ENCODE peak calls at places on chromosome X, in four cellular contexts. R is GM23248, M is MM.1S, W is mammary epithelial cell. O is an unnamed sample.

GRCh38 chrX:48520976-48521352 is 644 bp upstream of the EBP start:
- DNase-seq in M (no peak), R (no peak), W (no peak), O (no peak)

GRCh38 chrX:127884921-127885320 is 167.3 kb downstream of the ACTRT1 start:
- DNase-seq in W (no peak), R (no peak), M (no peak), O (no peak)

GRCh38 chrX:64377753-64378152 is 17.5 kb downstream of the MTMR8 start:
- DNase-seq in W (no peak), M (no peak), R (no peak), O (no peak)

GRCh38 chrX:84240848-84241565 is 53.0 kb upstream of the RPS6KA6 start:
- DNase-seq in W (no peak), M (no peak), R (no peak), O (no peak)

GRCh38 chrX:120672389-120672788 is 42.5 kb upstream of the C1GALT1C1 start:
- DNase-seq in R (peak), M (no peak), W (peak), O (peak)

GRCh38 chrX:71466979-71467523 is 65.9 kb upstream of the OGT start:
- DNase-seq in R (peak), W (no peak), M (no peak), O (no peak)

GRCh38 chrX:129959493-129959832 is 23.0 kb upstream of the BCORL1 start:
- DNase-seq in M (no peak), R (peak), W (peak), O (no peak)

GRCh38 chrX:24506082-24506481 is 41.0 kb downstream of the PDK3 start:
- DNase-seq in W (peak), M (no peak), R (peak), O (peak)

GRCh38 chrX:148929686-148930085 is 429.3 kb downstream of the AFF2 start:
- DNase-seq in R (peak), W (peak), M (no peak), O (no peak)

GRCh38 chrX:37361596-37361995 is 12.4 kb downstream of the PRRG1 start:
- DNase-seq in M (no peak), W (no peak), R (peak), O (no peak)

GRCh38 chrX:123797543-123798447 is 62.1 kb upstream of the XIAP start:
- DNase-seq in M (no peak), W (no peak), R (no peak), O (peak)

GRCh38 chrX:21354725-21355124 is 19.5 kb upstream of the CNKSR2 start:
- DNase-seq in M (no peak), R (peak), W (no peak), O (peak)

GRCh38 chrX:110992611-110993010 is 103.4 kb upstream of the PAK3 start:
- DNase-seq in R (peak), M (peak), W (peak), O (peak)

GRCh38 chrX:31374786-31375185 is 302.9 kb upstream of the FTHL17 start:
- DNase-seq in R (no peak), W (no peak), M (no peak), O (no peak)

GRCh38 chrX:118038614-118039365 is 77.8 kb downstream of the KLHL13 start:
- DNase-seq in M (no peak), R (no peak), W (peak), O (no peak)

GRCh38 chrX:153731117-153731844 is 6.6 kb downstream of the ABCD1 start:
- DNase-seq in W (no peak), M (peak), R (peak), O (peak)

GRCh38 chrX:56288607-56289006 is 56.5 kb downstream of the KLF8 start:
- DNase-seq in W (no peak), R (no peak), M (no peak), O (no peak)

GRCh38 chrX:14501312-14501711 is 28.0 kb upstream of the GLRA2 start:
- DNase-seq in M (no peak), R (no peak), W (no peak), O (no peak)

GRCh38 chrX:17415242-17415815 is 40.3 kb downstream of the NHS start:
- DNase-seq in R (no peak), W (no peak), M (no peak), O (no peak)

GRCh38 chrX:46994096-46994495 is 81.9 kb downstream of the JADE3 start:
- DNase-seq in M (no peak), W (no peak), R (no peak), O (no peak)

GRCh38 chrX:116281106-116281505 is 110.6 kb downstream of the AGTR2 start:
- DNase-seq in W (peak), R (no peak), M (no peak), O (peak)

GRCh38 chrX:101657495-101657894 is 2.2 kb downstream of the ARMCX2 start:
- DNase-seq in M (no peak), R (no peak), W (no peak), O (no peak)

GRCh38 chrX:118974088-118974907 is at the start of gene LONRF3:
- DNase-seq in W (no peak), M (peak), R (peak), O (peak)

GRCh38 chrX:13028871-13029336 is 15.5 kb downstream of the FAM9C start:
- DNase-seq in W (peak), M (no peak), R (no peak), O (peak)

GRCh38 chrX:153153516-153153915 is 25.6 kb upstream of the MAGEA1 start:
- DNase-seq in W (no peak), R (peak), M (no peak), O (no peak)

GRCh38 chrX:40150503-40150902 is 52.7 kb upstream of the BCOR start:
- DNase-seq in M (no peak), R (no peak), W (no peak), O (peak)

GRCh38 chrX:40148439-40149285 is 50.9 kb upstream of the BCOR start:
- DNase-seq in M (no peak), W (no peak), R (no peak), O (peak)

GRCh38 chrX:40148189-40148438 is 50.4 kb upstream of the BCOR start:
- DNase-seq in M (no peak), R (no peak), W (no peak), O (no peak)

GRCh38 chrX:40147399-40148188 is 49.8 kb upstream of the BCOR start:
- DNase-seq in W (no peak), R (no peak), M (no peak), O (no peak)

GRCh38 chrX:40149286-40150175 is 51.8 kb upstream of the BCOR start:
- DNase-seq in R (no peak), M (no peak), W (no peak), O (no peak)
- TF ChIP-seq EZH2 in R (no peak), M (no peak), W (no peak), O (no peak)

GRCh38 chrX:2609431-2610238 is 81.5 kb upstream of the CD99 start:
- DNase-seq in W (peak), M (peak), R (peak), O (peak)

GRCh38 chrX:2610246-2611170 is 80.6 kb upstream of the CD99 start:
- DNase-seq in R (peak), W (no peak), M (no peak), O (no peak)

GRCh38 chrX:2620576-2620975 is 70.5 kb upstream of the CD99 start:
- DNase-seq in M (no peak), R (no peak), W (no peak), O (no peak)

GRCh38 chrX:2614911-2615310 is 76.2 kb upstream of the CD99 start:
- DNase-seq in W (peak), M (no peak), R (peak), O (peak)
- H2AFZ ChIP-seq in W (no peak), M (no peak), R (peak), O (no peak)

DNA sequence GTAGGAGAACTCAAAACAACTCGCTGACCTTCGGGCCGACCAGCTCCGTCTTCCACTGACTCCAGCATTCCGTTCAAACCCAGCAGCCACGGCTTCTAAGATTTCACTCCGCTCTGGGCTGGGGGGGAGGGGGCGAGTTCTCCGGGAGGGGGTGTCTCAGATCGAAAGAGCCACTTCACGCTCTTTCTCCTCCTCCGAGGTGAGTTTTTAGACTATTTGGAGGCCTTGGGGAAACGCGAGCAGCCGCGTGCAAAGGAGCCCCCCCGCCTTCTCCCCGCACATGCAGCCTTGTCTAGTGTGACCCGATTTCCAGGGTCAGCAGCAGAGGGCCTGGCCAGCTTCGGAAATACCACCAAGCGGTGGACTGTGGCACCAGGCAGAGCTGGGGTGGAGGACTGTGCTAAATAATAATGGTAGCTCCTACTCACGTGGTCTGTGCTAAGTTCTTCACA is 79.2 kb upstream of the BCOR start:
- DNase-seq in W (no peak), M (peak), R (peak), O (no peak)
- TF ChIP-seq EZH2 in W (no peak), M (no peak), R (no peak), O (no peak)

DNA sequence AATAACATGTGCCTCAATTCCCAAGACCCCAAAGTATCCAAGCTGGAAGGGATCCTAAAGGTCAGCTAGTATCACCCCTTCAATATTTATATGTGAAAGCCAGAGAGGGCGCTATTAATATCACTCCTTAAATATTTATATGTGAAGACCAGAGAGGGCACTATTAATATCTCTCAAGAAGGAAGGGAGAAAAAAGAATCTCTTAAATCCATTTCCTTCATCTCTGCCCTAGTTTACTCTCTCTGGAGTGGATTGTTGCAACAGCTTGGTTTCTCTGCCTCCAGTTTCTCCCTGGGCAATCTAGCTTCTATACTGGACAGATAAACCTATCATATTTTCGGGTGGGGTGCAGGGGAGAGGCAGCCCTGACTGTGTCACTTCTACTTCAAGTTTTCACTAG is 31.6 kb upstream of the MSN start:
- DNase-seq in R (no peak), W (no peak), M (no peak), O (no peak)
- H2AFZ ChIP-seq in R (peak), W (no peak), M (no peak), O (no peak)

GRCh38 chrX:15646543-15646942 is 18.1 kb downstream of the CLTRN start:
- DNase-seq in R (no peak), W (no peak), M (no peak), O (no peak)

GRCh38 chrX:15646031-15646430 is 18.6 kb downstream of the CLTRN start:
- DNase-seq in R (no peak), W (no peak), M (no peak), O (no peak)

GRCh38 chrX:15644560-15644872 is 20.1 kb downstream of the CLTRN start:
- DNase-seq in W (no peak), R (no peak), M (no peak), O (no peak)

GRCh38 chrX:15645266-15645665 is 19.3 kb downstream of the CLTRN start:
- DNase-seq in R (no peak), W (no peak), M (no peak), O (peak)

GRCh38 chrX:15643786-15644559 is 20.6 kb downstream of the CLTRN start:
- DNase-seq in M (no peak), W (no peak), R (no peak), O (no peak)
- TF ChIP-seq EZH2 in M (no peak), W (no peak), R (peak), O (no peak)

GRCh38 chrX:15882704-15883539 is 28.3 kb upstream of the AP1S2 start:
- DNase-seq in M (peak), W (peak), R (peak), O (peak)
- H2AFZ ChIP-seq in M (peak), W (peak), R (no peak), O (no peak)

GRCh38 chrX:44245730-44246129 is 97.7 kb downstream of the EFHC2 start:
- DNase-seq in W (no peak), R (no peak), M (no peak), O (no peak)

GRCh38 chrX:44246826-44247225 is 96.6 kb downstream of the EFHC2 start:
- DNase-seq in M (no peak), W (no peak), R (no peak), O (no peak)

GRCh38 chrX:44241551-44241950 is 101.9 kb downstream of the EFHC2 start:
- DNase-seq in R (no peak), W (no peak), M (no peak), O (no peak)

GRCh38 chrX:44244008-44244407 is 99.5 kb downstream of the EFHC2 start:
- DNase-seq in M (peak), W (peak), R (peak), O (peak)

GRCh38 chrX:44247468-44247867 is 96.0 kb downstream of the EFHC2 start:
- DNase-seq in W (no peak), M (no peak), R (no peak), O (no peak)
- TF ChIP-seq EZH2 in W (no peak), M (no peak), R (no peak), O (no peak)

GRCh38 chrX:147911192-147912022 is at the start of gene FMR1:
- DNase-seq in W (peak), M (peak), R (peak), O (peak)
- H2AFZ ChIP-seq in W (peak), M (peak), R (peak), O (peak)

DNA sequence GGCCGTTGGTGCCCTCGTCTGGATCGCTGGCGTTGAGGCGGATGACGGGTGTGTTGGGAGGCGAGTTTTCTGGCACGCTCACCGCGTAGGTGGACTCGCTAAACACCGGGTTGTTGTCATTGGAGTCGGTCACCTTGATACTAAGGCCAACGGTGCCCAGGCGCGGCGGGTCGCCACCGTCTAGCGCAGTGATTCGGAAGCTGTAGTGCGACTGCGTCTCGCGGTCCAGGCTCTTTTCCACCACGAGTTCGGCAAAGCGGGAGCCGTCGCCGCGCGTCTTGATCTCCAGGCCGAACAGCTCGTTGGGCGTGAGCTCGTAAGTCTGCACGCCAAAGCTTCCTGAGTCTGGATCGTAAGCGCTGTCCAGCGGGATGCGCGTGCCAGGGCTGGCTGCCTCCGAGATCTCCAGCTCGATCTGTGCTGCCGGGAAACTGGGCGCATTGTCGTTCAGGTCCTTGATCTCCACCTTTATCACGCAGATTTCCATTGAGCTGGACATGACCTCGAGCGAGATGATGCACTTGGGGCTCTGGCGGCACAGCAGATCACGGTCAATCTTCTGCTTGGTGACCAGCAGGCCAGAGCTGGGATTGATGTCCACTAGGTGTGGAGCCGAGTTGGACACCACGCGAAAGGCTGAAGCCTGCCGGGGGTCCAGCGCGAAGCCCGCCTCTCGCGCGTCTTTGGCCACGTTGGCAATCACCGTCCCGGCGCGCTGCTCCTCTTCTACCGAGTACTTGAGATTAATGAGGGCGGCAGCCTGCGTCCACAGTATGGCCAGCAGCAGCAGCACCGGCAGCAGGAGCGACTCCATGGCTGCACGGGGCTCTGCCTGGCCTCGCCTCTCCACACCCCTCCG is 2.1 kb downstream of the PCDH19 start:
- DNase-seq in R (no peak), M (no peak), W (no peak), O (no peak)
- TF ChIP-seq EZH2 in R (no peak), M (no peak), W (peak), O (no peak)